ENCODE peak calls at places on chromosome 18, in five cellular contexts. U is ELF-1, C is tibial nerve, R is NCI-H1105 treated with DMSO at 0.1 percent for 48 hours, D is Peyer's patch. L is an unnamed sample.

GRCh38 chr18:59056706-59057492 is 82.8 kb upstream of the SEC11C start:
- DNase-seq in R (peak), C (peak), D (no peak), U (peak), L (peak)

GRCh38 chr18:11733031-11733430 is 44.0 kb downstream of the GNAL start:
- DNase-seq in D (peak), R (peak), U (peak), C (peak), L (peak)

GRCh38 chr18:686339-687111 is 25.9 kb downstream of the ENOSF1 start:
- DNase-seq in U (no peak), D (no peak), R (no peak), C (no peak), L (peak)

GRCh38 chr18:36809590-36810381 is 19.0 kb downstream of the TPGS2 start:
- DNase-seq in C (no peak), D (no peak), R (peak), U (peak), L (peak)

GRCh38 chr18:70380915-70381896 is 92.4 kb downstream of the SOCS6 start:
- DNase-seq in U (peak), C (no peak), R (peak), D (peak), L (peak)

GRCh38 chr18:57802166-57802868 is 798 bp downstream of the ATP8B1 start:
- DNase-seq in R (peak), C (no peak), D (peak), U (peak), L (peak)

GRCh38 chr18:77811510-77811909 is 561.9 kb downstream of the GALR1 start:
- DNase-seq in D (no peak), U (no peak), C (no peak), R (peak), L (no peak)

GRCh38 chr18:48782381-48782841 is 168.4 kb downstream of the SMAD7 start:
- DNase-seq in C (no peak), U (no peak), R (no peak), D (no peak), L (no peak)

GRCh38 chr18:57900906-57901305 is 97.8 kb upstream of the ATP8B1 start:
- DNase-seq in D (no peak), C (no peak), R (no peak), U (no peak), L (no peak)

GRCh38 chr18:27094621-27095020 is 90.5 kb downstream of the CHST9 start:
- DNase-seq in U (no peak), R (peak), C (no peak), D (no peak), L (no peak)

GRCh38 chr18:61531182-61531581 is 198.0 kb downstream of the CDH20 start:
- DNase-seq in C (no peak), U (no peak), D (no peak), R (peak), L (no peak)

L was measured in endodermal cell.